ENCODE peak calls at places on chromosome 4, in eight cellular contexts. One of them, this sample, is unnamed.

GRCh38 chr4:24689212-24689611 is 104.9 kb upstream of the DHX15 start:
- DNase-seq in HCEC 1CT: no peak
- DNase-seq in AG10803: no peak
- DNase-seq in RCC 7860: no peak
- DNase-seq in stimulated activated CD4-positive, alpha-beta T cell treated with anti-CD3 and anti-CD28 coated beads, Interleukin-1b, Interleukin-23, amount 100 ng/mL, for 4 hours: no peak
- DNase-seq in fibroblast of lung: peak
- DNase-seq in HEK293T: no peak
- DNase-seq in kidney tubule cell: no peak
- DNase-seq in this sample: no peak

GRCh38 chr4:48093949-48094550 is 40.0 kb downstream of the TXK start:
- DNase-seq in AG10803: no peak
- DNase-seq in stimulated activated CD4-positive, alpha-beta T cell treated with anti-CD3 and anti-CD28 coated beads, Interleukin-1b, Interleukin-23, amount 100 ng/mL, for 4 hours: no peak
- DNase-seq in HCEC 1CT: peak
- DNase-seq in kidney tubule cell: peak
- DNase-seq in RCC 7860: peak
- DNase-seq in HEK293T: peak
- DNase-seq in fibroblast of lung: peak
- DNase-seq in this sample: peak

GRCh38 chr4:150931005-150931404 is 84.1 kb downstream of the LRBA start:
- DNase-seq in stimulated activated CD4-positive, alpha-beta T cell treated with anti-CD3 and anti-CD28 coated beads, Interleukin-1b, Interleukin-23, amount 100 ng/mL, for 4 hours: no peak
- DNase-seq in AG10803: no peak
- DNase-seq in RCC 7860: no peak
- DNase-seq in HCEC 1CT: no peak
- DNase-seq in HEK293T: no peak
- DNase-seq in kidney tubule cell: no peak
- DNase-seq in fibroblast of lung: no peak
- DNase-seq in this sample: no peak

GRCh38 chr4:99300934-99301333 is 10.1 kb upstream of the ADH1A start:
- DNase-seq in RCC 7860: no peak
- DNase-seq in kidney tubule cell: peak
- DNase-seq in stimulated activated CD4-positive, alpha-beta T cell treated with anti-CD3 and anti-CD28 coated beads, Interleukin-1b, Interleukin-23, amount 100 ng/mL, for 4 hours: no peak
- DNase-seq in fibroblast of lung: peak
- DNase-seq in HCEC 1CT: peak
- DNase-seq in AG10803: peak
- DNase-seq in HEK293T: no peak
- DNase-seq in this sample: peak

GRCh38 chr4:144685916-144686315 is 40.0 kb downstream of the HHIP start:
- DNase-seq in fibroblast of lung: no peak
- DNase-seq in RCC 7860: no peak
- DNase-seq in AG10803: no peak
- DNase-seq in HCEC 1CT: no peak
- DNase-seq in kidney tubule cell: no peak
- DNase-seq in stimulated activated CD4-positive, alpha-beta T cell treated with anti-CD3 and anti-CD28 coated beads, Interleukin-1b, Interleukin-23, amount 100 ng/mL, for 4 hours: no peak
- DNase-seq in HEK293T: no peak
- DNase-seq in this sample: no peak

GRCh38 chr4:82005153-82005552 is 368.6 kb downstream of the HNRNPD start:
- DNase-seq in AG10803: no peak
- DNase-seq in HCEC 1CT: no peak
- DNase-seq in fibroblast of lung: no peak
- DNase-seq in RCC 7860: no peak
- DNase-seq in kidney tubule cell: no peak
- DNase-seq in HEK293T: no peak
- DNase-seq in stimulated activated CD4-positive, alpha-beta T cell treated with anti-CD3 and anti-CD28 coated beads, Interleukin-1b, Interleukin-23, amount 100 ng/mL, for 4 hours: no peak
- DNase-seq in this sample: no peak

GRCh38 chr4:15345134-15345533 is 82.7 kb upstream of the C1QTNF7 start:
- DNase-seq in fibroblast of lung: no peak
- DNase-seq in RCC 7860: no peak
- DNase-seq in HCEC 1CT: no peak
- DNase-seq in kidney tubule cell: no peak
- DNase-seq in AG10803: no peak
- DNase-seq in HEK293T: no peak
- DNase-seq in stimulated activated CD4-positive, alpha-beta T cell treated with anti-CD3 and anti-CD28 coated beads, Interleukin-1b, Interleukin-23, amount 100 ng/mL, for 4 hours: no peak
- DNase-seq in this sample: no peak

GRCh38 chr4:153466637-153467153 is 535 bp downstream of the TMEM131L start:
- DNase-seq in HEK293T: peak
- DNase-seq in HCEC 1CT: no peak
- DNase-seq in RCC 7860: no peak
- DNase-seq in AG10803: no peak
- DNase-seq in fibroblast of lung: no peak
- DNase-seq in stimulated activated CD4-positive, alpha-beta T cell treated with anti-CD3 and anti-CD28 coated beads, Interleukin-1b, Interleukin-23, amount 100 ng/mL, for 4 hours: no peak
- DNase-seq in kidney tubule cell: no peak
- DNase-seq in this sample: no peak

GRCh38 chr4:81449018-81449417 is 22.7 kb downstream of the RASGEF1B start:
- DNase-seq in AG10803: no peak
- DNase-seq in HCEC 1CT: no peak
- DNase-seq in kidney tubule cell: peak
- DNase-seq in RCC 7860: peak
- DNase-seq in stimulated activated CD4-positive, alpha-beta T cell treated with anti-CD3 and anti-CD28 coated beads, Interleukin-1b, Interleukin-23, amount 100 ng/mL, for 4 hours: no peak
- DNase-seq in HEK293T: no peak
- DNase-seq in fibroblast of lung: no peak
- DNase-seq in this sample: no peak

GRCh38 chr4:88809561-88810219 is 112.1 kb upstream of the NAP1L5 start:
- DNase-seq in RCC 7860: no peak
- DNase-seq in kidney tubule cell: no peak
- DNase-seq in fibroblast of lung: no peak
- DNase-seq in HCEC 1CT: no peak
- DNase-seq in AG10803: peak
- DNase-seq in HEK293T: no peak
- DNase-seq in stimulated activated CD4-positive, alpha-beta T cell treated with anti-CD3 and anti-CD28 coated beads, Interleukin-1b, Interleukin-23, amount 100 ng/mL, for 4 hours: no peak
- DNase-seq in this sample: no peak

GRCh38 chr4:151606061-151606460 is 154.7 kb downstream of the GATB start:
- DNase-seq in HEK293T: no peak
- DNase-seq in stimulated activated CD4-positive, alpha-beta T cell treated with anti-CD3 and anti-CD28 coated beads, Interleukin-1b, Interleukin-23, amount 100 ng/mL, for 4 hours: no peak
- DNase-seq in RCC 7860: no peak
- DNase-seq in AG10803: no peak
- DNase-seq in HCEC 1CT: no peak
- DNase-seq in fibroblast of lung: no peak
- DNase-seq in kidney tubule cell: no peak
- DNase-seq in this sample: no peak

GRCh38 chr4:7332216-7333023 is 102.3 kb downstream of the PSAPL1 start:
- DNase-seq in stimulated activated CD4-positive, alpha-beta T cell treated with anti-CD3 and anti-CD28 coated beads, Interleukin-1b, Interleukin-23, amount 100 ng/mL, for 4 hours: no peak
- DNase-seq in HEK293T: no peak
- DNase-seq in kidney tubule cell: peak
- DNase-seq in HCEC 1CT: no peak
- DNase-seq in RCC 7860: peak
- DNase-seq in AG10803: peak
- DNase-seq in fibroblast of lung: peak
- DNase-seq in this sample: peak

This sample was measured in HFFc6.